ENCODE peak calls at places on chromosomes 11 and 22, in seven cellular contexts. U, B, E, A, Q, P and L are unnamed samples.
A peak's percentile ranks its signal among the peaks of the same experiment; 100 is the strongest.

GRCh38 chr11:69308936-69309799 is 15.2 kb downstream of the MYEOV start:
- DNase-seq in U (peak; percentile 47), B (no peak), E (no peak), A (no peak), Q (no peak), P (no peak), L (no peak)

GRCh38 chr22:46300491-46300890 is 3.8 kb downstream of the GTSE1 start:
- DNase-seq in U (no peak), B (no peak), E (no peak), A (no peak), Q (no peak), P (no peak), L (no peak)

GRCh38 chr22:49659281-49659923 is 168.3 kb downstream of the BRD1 start:
- DNase-seq in U (peak; percentile 59), B (no peak), E (no peak), A (no peak), Q (no peak), P (no peak), L (no peak)

GRCh38 chr11:110434952-110435779 is 5.4 kb downstream of the FDX1 start:
- DNase-seq in U (no peak), B (peak; percentile 66), E (no peak), A (no peak), Q (peak; percentile 71), P (no peak), L (no peak)

GRCh38 chr11:304915-305833 is 2.4 kb upstream of the IFITM2 start:
- DNase-seq in U (peak; percentile 71), B (peak; percentile 65), E (peak; percentile 81), A (peak; percentile 55), Q (peak; percentile 79), P (peak; percentile 83), L (no peak)

GRCh38 chr11:117259417-117259816 is 26.9 kb downstream of the RNF214 start:
- DNase-seq in U (no peak), B (no peak), E (no peak), A (peak; percentile 57), Q (no peak), P (peak; percentile 75), L (peak; percentile 71)

GRCh38 chr11:4111834-4112233 is 17.2 kb downstream of the RRM1 start:
- DNase-seq in U (no peak), B (no peak), E (no peak), A (no peak), Q (no peak), P (no peak), L (no peak)

GRCh38 chr22:43154887-43155536 is 3.7 kb downstream of the TSPO start:
- DNase-seq in U (peak; percentile 85), B (peak; percentile 65), E (no peak), A (no peak), Q (no peak), P (peak; percentile 18), L (no peak)

GRCh38 chr11:3056296-3057068 is 741 bp downstream of the CARS1 start:
- DNase-seq in U (no peak), B (peak; percentile 54), E (peak; percentile 29), A (no peak), Q (no peak), P (peak; percentile 30), L (no peak)

GRCh38 chr11:120792306-120792705 is 231.6 kb upstream of the TBCEL start:
- DNase-seq in U (no peak), B (no peak), E (no peak), A (no peak), Q (no peak), P (no peak), L (no peak)

GRCh38 chr11:72353861-72354260 is 80.5 kb downstream of the CLPB start:
- DNase-seq in U (no peak), B (peak; percentile 28), E (no peak), A (no peak), Q (no peak), P (no peak), L (no peak)

GRCh38 chr11:28938091-28938490 is 829.9 kb downstream of the METTL15 start:
- DNase-seq in U (no peak), B (no peak), E (no peak), A (no peak), Q (no peak), P (no peak), L (no peak)

GRCh38 chr11:19080579-19080993 is 20.1 kb upstream of the MRGPRX2 start:
- DNase-seq in U (peak; percentile 68), B (no peak), E (no peak), A (peak; percentile 32), Q (peak; percentile 85), P (peak; percentile 79), L (peak; percentile 35)

GRCh38 chr22:47192651-47193437 is 430.4 kb downstream of the TBC1D22A start:
- DNase-seq in U (peak; percentile 61), B (peak; percentile 25), E (no peak), A (no peak), Q (no peak), P (no peak), L (no peak)

GRCh38 chr11:132992838-132993680 is 539.2 kb downstream of the OPCML start:
- DNase-seq in U (no peak), B (no peak), E (peak; percentile 73), A (no peak), Q (no peak), P (peak; percentile 23), L (no peak)

GRCh38 chr11:92739020-92739419 is 230.4 kb upstream of the MTNR1B start:
- DNase-seq in U (no peak), B (no peak), E (no peak), A (peak; percentile 32), Q (no peak), P (peak; percentile 77), L (peak; percentile 19)

GRCh38 chr22:39522567-39523300 is 2.4 kb downstream of the ATF4 start:
- DNase-seq in U (no peak), B (peak; percentile 56), E (peak; percentile 23), A (peak; percentile 31), Q (peak; percentile 51), P (peak; percentile 71), L (no peak)

GRCh38 chr11:93199616-93200015 is 1.8 kb upstream of the SLC36A4 start:
- DNase-seq in U (no peak), B (no peak), E (no peak), A (no peak), Q (no peak), P (no peak), L (no peak)

GRCh38 chr11:16788141-16789060 is 50.0 kb downstream of the C11orf58 start:
- DNase-seq in U (peak; percentile 88), B (peak; percentile 80), E (peak; percentile 81), A (no peak), Q (peak; percentile 78), P (peak; percentile 56), L (no peak)

GRCh38 chr11:113615098-113615497 is 91.0 kb downstream of the TMPRSS5 start:
- DNase-seq in U (no peak), B (no peak), E (peak; percentile 35), A (no peak), Q (no peak), P (no peak), L (no peak)

GRCh38 chr11:79449040-79449439 is 8.2 kb upstream of the TENM4 start:
- DNase-seq in U (no peak), B (no peak), E (no peak), A (no peak), Q (no peak), P (no peak), L (no peak)

GRCh38 chr22:40055143-40055926 is 60.6 kb downstream of the FAM83F start:
- DNase-seq in U (no peak), B (no peak), E (no peak), A (no peak), Q (no peak), P (no peak), L (no peak)

GRCh38 chr11:117884994-117885393 is 8.5 kb upstream of the FXYD6 start:
- DNase-seq in U (no peak), B (no peak), E (no peak), A (no peak), Q (no peak), P (peak; percentile 11), L (no peak)

GRCh38 chr22:17773606-17774205 is 563 bp downstream of the BID start:
- DNase-seq in U (no peak), B (peak; percentile 59), E (peak; percentile 89), A (no peak), Q (peak; percentile 52), P (no peak), L (no peak)
- TF ChIP-seq CTCF in U (no peak), B (no peak), E (no peak), A (no peak), Q (no peak), P (no peak), L (no peak)

GRCh38 chr22:38503021-38503420 is 3.1 kb downstream of the DDX17 start:
- DNase-seq in U (no peak), B (no peak), E (no peak), A (no peak), Q (no peak), P (no peak), L (no peak)
- H3K4me3 ChIP-seq in U (peak overlapping the region; percentile 80), B (peak overlapping the region; percentile 66), E (peak overlapping the region; percentile 94), A (peak overlapping the region; percentile 58), Q (no peak overlapping the region), P (peak overlapping the region; percentile 67), L (peak overlapping the region; percentile 91)

GRCh38 chr11:44258190-44258489 is 51.8 kb downstream of the ALX4 start:
- DNase-seq in U (no peak), B (no peak), E (no peak), A (no peak), Q (no peak), P (peak; percentile 35), L (peak; percentile 51)
- TF ChIP-seq CTCF in U (no peak), B (no peak), E (no peak), A (no peak), Q (no peak), P (no peak), L (peak; percentile 12)

GRCh38 chr11:74730601-74731260 is 495 bp downstream of the CHRDL2 start:
- DNase-seq in U (no peak), B (no peak), E (peak; percentile 34), A (no peak), Q (no peak), P (no peak), L (no peak)
- H3K4me3 ChIP-seq in U (no peak overlapping the region), B (no peak overlapping the region), E (peak overlapping the region; percentile 57), A (no peak overlapping the region), Q (no peak overlapping the region), P (no peak overlapping the region), L (no peak overlapping the region)

GRCh38 chr11:67492801-67493547 is 10.1 kb downstream of the AIP start:
- DNase-seq in U (no peak), B (no peak), E (no peak), A (no peak), Q (no peak), P (no peak), L (no peak)
- TF ChIP-seq CTCF in U (no peak), B (no peak), E (no peak), A (no peak), Q (no peak), P (no peak), L (no peak)